ENCODE peak calls at places on chromosomes 16 and 17, in four cellular contexts. M, F, N and E are unnamed samples.

GRCh38 chr16:23836078-23836403 is 258 bp downstream of the PRKCB start:
- DNase-seq in M (no peak), F (no peak), N (no peak), E (no peak)

GRCh38 chr16:30561212-30561816 is 3.1 kb upstream of the ZNF764 start:
- DNase-seq in M (peak), F (no peak), N (no peak), E (no peak)

GRCh38 chr16:46857261-46857962 is 26.4 kb upstream of the C16orf87 start:
- DNase-seq in M (peak), F (peak), N (peak), E (peak)

GRCh38 chr16:30761427-30761927 is 385 bp downstream of the CFAP119 start:
- DNase-seq in M (peak), F (peak), N (peak), E (peak)

GRCh38 chr17:74690409-74690825 is 22.3 kb downstream of the CD300LF start:
- DNase-seq in M (no peak), F (no peak), N (peak), E (peak)

GRCh38 chr16:57049678-57050077 is 42.7 kb upstream of the CPNE2 start:
- DNase-seq in M (no peak), F (peak), N (no peak), E (peak)

GRCh38 chr17:7324438-7324779 is 4.7 kb downstream of the NEURL4 start:
- DNase-seq in M (no peak), F (no peak), N (no peak), E (no peak)

GRCh38 chr17:38322156-38322779 is 21.5 kb downstream of the GPR179 start:
- DNase-seq in M (peak), F (peak), N (peak), E (peak)

GRCh38 chr17:29572691-29573557 is 4.4 kb downstream of the TP53I13 start:
- DNase-seq in M (peak), F (peak), N (peak), E (peak)

GRCh38 chr16:13767215-13767614 is 152.7 kb upstream of the ERCC4 start:
- DNase-seq in M (peak), F (no peak), N (peak), E (peak)

GRCh38 chr16:23504076-23504452 is 6.2 kb downstream of the GGA2 start:
- DNase-seq in M (no peak), F (no peak), N (peak), E (no peak)

GRCh38 chr16:5551909-5552308 is 454.3 kb upstream of the EEF2KMT start:
- DNase-seq in M (no peak), F (no peak), N (peak), E (no peak)

GRCh38 chr16:1481906-1482835 is 6.6 kb downstream of the PTX4 start:
- DNase-seq in M (no peak), F (no peak), N (no peak), E (no peak)

GRCh38 chr17:81616877-81617276 is 20.0 kb downstream of the NPLOC4 start:
- DNase-seq in M (no peak), F (no peak), N (no peak), E (no peak)

GRCh38 chr17:30812218-30813177 is 12.0 kb downstream of the CRLF3 start:
- DNase-seq in M (no peak), F (no peak), N (no peak), E (no peak)

GRCh38 chr16:81625544-81626152 is 153.4 kb upstream of the PLCG2 start:
- DNase-seq in M (no peak), F (no peak), N (no peak), E (no peak)

GRCh38 chr17:50045154-50045553 is 10.8 kb upstream of the ITGA3 start:
- DNase-seq in M (no peak), F (no peak), N (no peak), E (no peak)

GRCh38 chr16:2386990-2387389 is 42.3 kb upstream of the CCNF start:
- DNase-seq in M (peak), F (no peak), N (no peak), E (no peak)

GRCh38 chr17:76480676-76481075 is 13.3 kb downstream of the AANAT start:
- DNase-seq in M (no peak), F (peak), N (no peak), E (peak)

GRCh38 chr17:20925954-20926353 is 116.9 kb downstream of the USP22 start:
- DNase-seq in M (no peak), F (no peak), N (no peak), E (no peak)

GRCh38 chr17:81084691-81085419 is 49.9 kb downstream of the BAIAP2 start:
- DNase-seq in M (no peak), F (no peak), N (no peak), E (no peak)

GRCh38 chr16:57865746-57866528 is 63.6 kb upstream of the KIFC3 start:
- DNase-seq in M (no peak), F (no peak), N (peak), E (no peak)

GRCh38 chr16:31105677-31106213 is 2.4 kb upstream of the BCKDK start:
- DNase-seq in M (peak), F (peak), N (peak), E (peak)

GRCh38 chr17:27504188-27504995 is 48.1 kb downstream of the KSR1 start:
- DNase-seq in M (no peak), F (no peak), N (peak), E (no peak)

GRCh38 chr16:12526521-12526920 is 277.2 kb downstream of the CPPED1 start:
- DNase-seq in M (no peak), F (no peak), N (no peak), E (no peak)

GRCh38 chr16:66270333-66270927 is 96.1 kb upstream of the CDH5 start:
- DNase-seq in M (peak), F (peak), N (peak), E (peak)

GRCh38 chr17:5135726-5136579 is 20.1 kb downstream of the USP6 start:
- DNase-seq in M (no peak), F (no peak), N (no peak), E (no peak)
- TF ChIP-seq EZH2phosphoT487 in M (no peak), F (no peak), N (no peak), E (no peak)

DNA sequence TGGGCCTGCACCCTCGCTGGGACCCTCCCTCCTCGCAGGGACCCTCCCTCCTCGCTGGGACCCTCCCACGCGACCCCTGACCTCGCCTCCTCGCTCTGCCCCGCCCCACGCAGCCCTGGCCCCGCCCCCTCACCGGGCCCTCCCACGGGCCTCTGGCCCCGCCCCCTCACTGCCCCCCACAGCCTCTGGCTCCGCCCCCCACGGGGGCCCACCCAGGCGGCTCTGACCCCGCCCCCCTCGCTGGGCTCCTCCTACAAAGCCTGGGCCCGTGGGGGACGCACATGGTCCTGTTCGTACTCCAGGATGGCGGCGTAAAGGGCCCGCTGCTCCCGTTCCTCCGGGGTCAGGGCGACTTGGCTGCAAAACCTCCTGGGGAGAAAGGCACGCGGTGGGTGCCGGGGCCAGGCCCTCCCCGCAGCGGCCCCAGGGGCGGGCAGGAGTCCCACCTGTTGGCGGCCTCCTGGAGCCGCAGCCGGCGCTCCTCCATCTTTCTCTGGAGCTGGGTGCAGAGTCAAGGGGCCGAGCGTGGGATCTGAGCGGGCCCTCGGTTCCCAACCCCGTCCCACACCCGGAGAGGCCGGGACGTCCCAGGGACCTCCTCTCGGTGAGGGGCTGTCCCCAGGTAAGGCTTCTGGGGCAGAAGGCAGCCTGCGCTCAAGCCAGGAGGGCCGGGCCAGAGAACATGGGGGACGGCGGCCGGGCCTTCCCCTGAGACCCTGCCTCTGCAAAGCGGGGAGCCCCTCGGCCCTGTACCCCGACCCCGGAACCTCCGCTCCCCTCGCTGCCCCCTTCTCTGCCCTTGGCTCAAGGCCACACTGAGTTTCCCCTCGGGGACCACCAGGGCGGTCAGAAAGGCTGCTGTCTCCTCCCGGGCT is 8.9 kb downstream of the VPS9D1 start:
- DNase-seq in M (peak), F (peak), N (peak), E (peak)
- H2AFZ ChIP-seq in M (peak), F (peak), N (peak), E (peak)

GRCh38 chr16:72137380-72138063 is 34.4 kb downstream of the PMFBP1 start:
- DNase-seq in M (no peak), F (no peak), N (no peak), E (no peak)
- TF ChIP-seq EZH2phosphoT487 in M (no peak), F (no peak), N (no peak), E (no peak)

GRCh38 chr17:1714980-1715802 is 5.0 kb upstream of the TLCD2 start:
- DNase-seq in M (peak), F (no peak), N (peak), E (no peak)

GRCh38 chr17:1713160-1713877 is 3.1 kb upstream of the TLCD2 start:
- DNase-seq in M (no peak), F (no peak), N (peak), E (no peak)

GRCh38 chr17:1713878-1714487 is 3.8 kb upstream of the TLCD2 start:
- DNase-seq in M (peak), F (no peak), N (peak), E (no peak)

GRCh38 chr17:1715803-1716075 is 5.6 kb upstream of the TLCD2 start:
- DNase-seq in M (no peak), F (no peak), N (no peak), E (no peak)

GRCh38 chr17:1714488-1714979 is 4.4 kb upstream of the TLCD2 start:
- DNase-seq in M (peak), F (no peak), N (peak), E (no peak)
- H2AFZ ChIP-seq in M (peak), F (no peak), N (no peak), E (no peak)